ENCODE peak calls at places on chromosomes 11 and 22, in five cellular contexts. A is hepatocyte, V is GM12878, Q is transverse colon, P is right atrium auricular region. H is an unnamed sample.

GRCh38 chr11:116517584-116517983 is 255.2 kb downstream of the BUD13 start:
- DNase-seq in A (no peak), V (no peak), Q (no peak), P (no peak), H (peak)

GRCh38 chr11:60265373-60266214 is 14.9 kb upstream of the MS4A4A start:
- DNase-seq in A (peak), V (peak), Q (no peak), P (no peak), H (no peak)

GRCh38 chr11:106152013-106152412 is 74.6 kb downstream of the AASDHPPT start:
- DNase-seq in A (no peak), V (no peak), Q (no peak), P (no peak), H (no peak)

GRCh38 chr11:77140231-77140959 is 12.3 kb downstream of the MYO7A start:
- DNase-seq in A (no peak), V (no peak), Q (no peak), P (peak), H (no peak)

GRCh38 chr11:31986201-31986889 is 104.5 kb upstream of the RCN1 start:
- DNase-seq in A (no peak), V (no peak), Q (no peak), P (no peak), H (no peak)

GRCh38 chr11:44880511-44880910 is 70.2 kb downstream of the TP53I11 start:
- DNase-seq in A (no peak), V (no peak), Q (no peak), P (no peak), H (no peak)

GRCh38 chr11:19660076-19660475 is 52.6 kb upstream of the NAV2 start:
- DNase-seq in A (peak), V (peak), Q (no peak), P (no peak), H (no peak)

GRCh38 chr11:22456993-22457748 is 119.0 kb downstream of the SLC17A6 start:
- DNase-seq in A (no peak), V (no peak), Q (no peak), P (no peak), H (no peak)

GRCh38 chr11:57899378-57899777 is 124.3 kb upstream of the OR9Q1 start:
- DNase-seq in A (peak), V (no peak), Q (peak), P (no peak), H (no peak)

GRCh38 chr11:46121328-46121723 is at the start of gene PHF21A:
- DNase-seq in A (peak), V (no peak), Q (peak), P (peak), H (peak)

GRCh38 chr11:10387209-10388083 is 67.6 kb upstream of the AMPD3 start:
- DNase-seq in A (peak), V (no peak), Q (peak), P (peak), H (peak)

GRCh38 chr11:57461841-57462489 is 1.6 kb downstream of the RTN4RL2 start:
- DNase-seq in A (no peak), V (no peak), Q (no peak), P (no peak), H (no peak)

GRCh38 chr11:32090774-32091370 is at the start of gene RCN1:
- DNase-seq in A (peak), V (no peak), Q (peak), P (peak), H (peak)

GRCh38 chr22:17562906-17563870 is at the start of gene SLC25A18:
- DNase-seq in A (peak), V (no peak), Q (peak), P (peak), H (no peak)

GRCh38 chr11:92893276-92893675 is 76.2 kb upstream of the MTNR1B start:
- DNase-seq in A (no peak), V (no peak), Q (no peak), P (no peak), H (no peak)

GRCh38 chr11:3860360-3860759 is 4.9 kb downstream of the STIM1 start:
- DNase-seq in A (no peak), V (no peak), Q (no peak), P (no peak), H (no peak)

GRCh38 chr11:126518130-126518995 is 162.9 kb downstream of the ST3GAL4 start:
- DNase-seq in A (no peak), V (no peak), Q (no peak), P (no peak), H (no peak)

GRCh38 chr11:114162719-114163123 is 103.2 kb downstream of the ZBTB16 start:
- DNase-seq in A (peak), V (no peak), Q (peak), P (peak), H (peak)

GRCh38 chr11:67202045-67202444 is 64.2 kb upstream of the GRK2 start:
- DNase-seq in A (no peak), V (no peak), Q (no peak), P (no peak), H (no peak)

GRCh38 chr22:50613291-50613981 is 12.8 kb downstream of the MAPK8IP2 start:
- DNase-seq in A (no peak), V (no peak), Q (peak), P (no peak), H (no peak)

GRCh38 chr11:94925422-94926270 is 47.7 kb downstream of the CWC15 start:
- DNase-seq in A (no peak), V (no peak), Q (no peak), P (no peak), H (no peak)

GRCh38 chr11:77658213-77659013 is 20.8 kb upstream of the CLNS1A start:
- DNase-seq in A (no peak), V (no peak), Q (no peak), P (no peak), H (no peak)

GRCh38 chr11:117870176-117870952 is 6.1 kb downstream of the FXYD6 start:
- DNase-seq in A (peak), V (no peak), Q (no peak), P (no peak), H (no peak)

GRCh38 chr11:60831501-60832079 is 10.3 kb upstream of the CCDC86 start:
- DNase-seq in A (no peak), V (no peak), Q (no peak), P (no peak), H (no peak)

GRCh38 chr11:68142441-68143309 is 21.5 kb upstream of the CHKA start:
- DNase-seq in A (no peak), V (no peak), Q (no peak), P (no peak), H (no peak)

GRCh38 chr11:20127671-20128527 is 32.4 kb downstream of the DBX1 start:
- DNase-seq in A (peak), V (no peak), Q (peak), P (peak), H (no peak)

GRCh38 chr22:36386351-36386899 is 1.3 kb downstream of the MYH9 start:
- DNase-seq in A (peak), V (peak), Q (peak), P (no peak), H (no peak)

GRCh38 chr22:50403701-50404101 is 60.6 kb downstream of the PPP6R2 start:
- DNase-seq in A (peak), V (no peak), Q (peak), P (no peak), H (no peak)

GRCh38 chr11:21622995-21623394 is 569.9 kb upstream of the ANO5 start:
- DNase-seq in A (no peak), V (no peak), Q (no peak), P (no peak), H (no peak)

GRCh38 chr11:35946766-35947165 is 2.9 kb downstream of the LDLRAD3 start:
- DNase-seq in A (no peak), V (no peak), Q (no peak), P (no peak), H (no peak)

GRCh38 chr22:20750461-20751184 is 23.3 kb upstream of the SERPIND1 start:
- DNase-seq in A (peak), V (peak), Q (peak), P (peak), H (no peak)

GRCh38 chr11:65789230-65790103 is 2.6 kb downstream of the OVOL1 start:
- DNase-seq in A (no peak), V (no peak), Q (no peak), P (no peak), H (no peak)

GRCh38 chr22:46012182-46012880 is 35.4 kb upstream of the WNT7B start:
- DNase-seq in A (no peak), V (no peak), Q (peak), P (no peak), H (peak)
- H3K4me3 ChIP-seq in A (no peak), V (no peak), Q (no peak), P (no peak), H (no peak)

DNA sequence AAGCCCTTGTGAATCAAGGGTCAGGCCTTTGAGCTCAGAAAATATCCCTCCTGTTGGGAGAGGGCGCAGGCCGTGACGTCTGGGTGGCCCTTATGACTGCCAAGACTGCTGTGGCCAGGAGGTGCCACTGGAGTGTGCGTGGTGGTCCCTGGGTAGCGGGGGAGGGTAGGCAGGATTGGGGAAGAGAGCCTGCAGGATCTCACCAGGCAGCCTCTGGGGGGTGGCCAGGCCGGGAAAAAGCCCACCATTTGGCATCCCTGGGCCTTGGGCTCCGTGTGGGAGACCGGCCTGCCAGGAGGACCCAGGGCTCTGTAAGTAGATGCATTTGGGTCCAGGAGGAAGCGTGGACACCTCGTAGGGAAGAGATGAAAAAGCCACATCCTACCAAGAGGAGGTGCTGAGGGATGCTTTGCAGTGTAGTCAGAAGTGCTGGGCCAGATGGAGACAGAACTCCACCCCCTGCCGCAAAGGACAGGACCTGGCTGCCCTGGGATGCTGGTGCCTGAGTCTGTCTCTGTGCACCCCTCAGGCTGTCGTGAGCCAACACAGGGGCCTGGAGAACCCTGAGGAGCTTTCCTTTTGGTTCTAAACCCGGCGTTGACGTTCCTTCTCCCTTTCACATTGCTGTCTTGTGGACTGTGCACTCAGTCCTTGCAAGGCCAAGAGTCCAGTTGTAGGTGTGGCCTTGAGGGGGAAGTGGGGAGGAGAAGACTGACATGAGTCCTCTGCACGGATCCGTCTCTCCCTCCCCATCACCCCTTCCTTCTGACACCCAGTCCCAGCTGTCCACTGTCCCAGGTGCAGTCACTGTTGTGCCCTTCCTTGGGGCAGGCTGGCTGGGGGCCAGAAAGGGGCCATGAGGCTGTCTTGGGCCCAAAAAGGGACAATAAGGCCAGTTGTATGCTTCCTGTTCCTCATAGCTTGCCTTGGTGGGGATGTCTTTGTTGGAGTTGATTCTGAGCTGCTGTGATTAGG is 12.7 kb upstream of the MIEF1 start:
- DNase-seq in A (no peak), V (no peak), Q (no peak), P (no peak), H (no peak)
- H3K27ac ChIP-seq in A (peak), V (no peak), Q (no peak), P (no peak), H (no peak)

GRCh38 chr22:47125603-47126002 is 363.2 kb downstream of the TBC1D22A start:
- DNase-seq in A (no peak), V (no peak), Q (no peak), P (no peak), H (no peak)
- TF ChIP-seq CTCF in A (no peak), V (no peak), Q (no peak), P (no peak), H (no peak)

GRCh38 chr11:120132645-120133185 is 5.2 kb downstream of the TRIM29 start:
- DNase-seq in A (no peak), V (no peak), Q (peak), P (no peak), H (peak)
- H3K4me3 ChIP-seq in A (no peak), V (no peak), Q (no peak), P (no peak), H (no peak)

GRCh38 chr11:125429807-125430678 is 66.0 kb downstream of the FEZ1 start:
- DNase-seq in A (no peak), V (no peak), Q (no peak), P (no peak), H (no peak)
- H3K27ac ChIP-seq in A (no peak), V (no peak), Q (no peak), P (peak), H (no peak)

DNA sequence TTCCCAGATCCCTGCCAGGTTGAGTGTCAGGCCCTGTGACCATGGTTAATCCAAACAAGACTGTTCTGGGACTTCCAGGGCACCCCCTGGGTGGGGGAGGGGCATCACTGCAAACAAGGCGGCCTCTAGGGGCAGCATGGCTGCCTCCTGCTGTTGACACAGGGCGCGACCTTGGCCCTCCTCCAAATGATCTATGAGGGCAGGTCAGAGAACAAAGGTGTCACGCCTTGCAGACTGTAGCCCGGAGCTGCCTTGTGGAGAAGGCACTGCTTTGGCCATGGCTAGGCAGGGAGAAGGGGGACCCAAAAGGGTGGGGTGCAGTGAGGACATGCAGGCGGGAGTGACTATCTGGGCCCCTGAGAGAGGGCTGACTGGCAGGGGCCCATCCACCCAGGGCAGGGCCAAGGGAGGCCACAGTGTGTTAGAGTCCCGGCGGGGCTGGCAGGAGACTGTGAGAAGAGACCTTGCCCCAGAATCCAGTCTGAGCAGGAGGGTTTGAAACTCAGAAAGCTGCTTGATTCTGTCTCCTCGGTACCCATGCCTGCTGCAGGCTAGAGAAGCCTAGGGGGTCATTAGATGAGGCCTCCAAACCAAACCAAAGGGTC is 35.6 kb downstream of the KCNC1 start:
- DNase-seq in A (peak), V (no peak), Q (peak), P (no peak), H (no peak)
- TF ChIP-seq CTCF in A (no peak), V (no peak), Q (no peak), P (peak), H (no peak)

GRCh38 chr11:6480299-6480914 is 724 bp downstream of the ARFIP2 start:
- DNase-seq in A (no peak), V (no peak), Q (no peak), P (no peak), H (no peak)

GRCh38 chr11:6481012-6481923 is at the start of the genes ARFIP2 and TIMM10B:
- DNase-seq in A (peak), V (peak), Q (peak), P (peak), H (peak)

GRCh38 chr11:6481924-6482275 is 599 bp downstream of the TIMM10B start:
- DNase-seq in A (no peak), V (no peak), Q (no peak), P (no peak), H (no peak)

GRCh38 chr11:6482431-6482830 is 1.1 kb downstream of the TIMM10B start:
- DNase-seq in A (no peak), V (no peak), Q (no peak), P (no peak), H (no peak)

DNA sequence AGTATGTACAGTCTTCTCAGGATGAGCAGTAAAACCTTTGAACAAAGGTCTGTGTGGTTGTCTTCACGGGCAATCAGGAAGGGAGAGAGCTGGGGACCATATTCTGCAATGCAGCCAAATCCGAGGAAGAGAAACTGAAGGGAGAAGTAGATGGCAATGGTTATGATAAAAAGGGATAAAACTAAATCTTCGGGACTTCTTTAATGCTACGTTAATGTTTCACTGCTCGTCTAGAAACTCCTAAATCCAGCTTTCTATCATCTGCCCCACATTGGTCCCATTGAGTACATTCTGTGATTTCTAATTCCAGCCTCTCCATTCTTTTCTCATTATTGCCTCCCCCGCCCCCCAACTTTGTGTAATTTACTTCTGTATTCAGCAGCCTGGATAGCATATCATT is 1.7 kb downstream of the TIMM10B start:
- DNase-seq in A (no peak), V (no peak), Q (no peak), P (no peak), H (no peak)
- H3K4me3 ChIP-seq in A (no peak), V (peak), Q (no peak), P (no peak), H (no peak)

H was measured in coronary artery.